ENCODE peak calls at places on chromosomes 3 and 15, in eight cellular contexts. B is kidney, P is AG09319, M is left ventricle myocardium inferior, C is psoas muscle, A is upper lobe of right lung, K is AG04449, R is cardiac fibroblast. S is an unnamed sample.

GRCh38 chr3:14141602-14142315 is 16.9 kb downstream of the TMEM43 start:
- DNase-seq in K (no peak), B (peak), C (no peak), A (no peak), P (no peak), R (no peak), M (peak), S (no peak)

GRCh38 chr3:33881181-33882064 is 83.0 kb downstream of the PDCD6IP start:
- DNase-seq in A (no peak), P (no peak), B (no peak), R (no peak), K (no peak), C (no peak), M (no peak), S (no peak)

GRCh38 chr3:106296111-106296510 is 427.3 kb upstream of the CBLB start:
- DNase-seq in C (no peak), K (no peak), P (no peak), A (no peak), R (no peak), M (no peak), B (no peak), S (no peak)

GRCh38 chr3:10466186-10466585 is 39.2 kb downstream of the ATP2B2 start:
- DNase-seq in P (no peak), C (no peak), K (no peak), M (no peak), A (no peak), B (no peak), R (no peak), S (peak)

GRCh38 chr3:114624047-114624445 is 330.2 kb downstream of the TIGIT start:
- DNase-seq in A (no peak), P (peak), R (peak), K (no peak), M (peak), B (peak), C (peak), S (peak)

GRCh38 chr3:156811092-156811862 is 14.9 kb upstream of the LEKR1 start:
- DNase-seq in A (no peak), K (no peak), M (no peak), R (no peak), P (peak), B (no peak), C (no peak), S (peak)

GRCh38 chr3:58204713-58205112 is 6.1 kb downstream of the DNASE1L3 start:
- DNase-seq in R (no peak), A (no peak), P (no peak), K (no peak), B (no peak), M (no peak), C (no peak), S (no peak)

GRCh38 chr15:74413350-74414080 is 20.2 kb downstream of the SEMA7A start:
- DNase-seq in R (no peak), C (no peak), K (no peak), M (no peak), B (no peak), A (no peak), P (no peak), S (no peak)

GRCh38 chr15:69060744-69061143 is 46.2 kb downstream of the NOX5 start:
- DNase-seq in A (no peak), K (no peak), C (no peak), R (no peak), P (no peak), B (no peak), M (no peak), S (no peak)

GRCh38 chr3:147383617-147384016 is 22.7 kb downstream of the ZIC4 start:
- DNase-seq in A (no peak), B (no peak), P (no peak), K (no peak), C (no peak), M (no peak), R (no peak), S (peak)

GRCh38 chr3:58581328-58582091 is 4.3 kb upstream of the FAM107A start:
- DNase-seq in B (no peak), P (no peak), K (no peak), M (no peak), R (peak), A (no peak), C (no peak), S (no peak)

GRCh38 chr15:25683415-25683814 is 179.7 kb downstream of the ATP10A start:
- DNase-seq in B (peak), A (no peak), K (no peak), R (no peak), M (no peak), P (no peak), C (no peak), S (no peak)

GRCh38 chr3:125245521-125245920 is 33.0 kb upstream of the SLC12A8 start:
- DNase-seq in M (no peak), K (no peak), C (no peak), R (no peak), A (no peak), P (no peak), B (no peak), S (no peak)

GRCh38 chr15:92809064-92809879 is 90.9 kb upstream of the CHD2 start:
- DNase-seq in B (peak), K (no peak), R (peak), C (peak), P (peak), M (peak), A (peak), S (peak)

GRCh38 chr3:193016437-193016887 is 98.8 kb upstream of the MB21D2 start:
- DNase-seq in A (peak), B (no peak), C (no peak), K (no peak), R (peak), P (no peak), M (peak), S (peak)

GRCh38 chr3:128469128-128469527 is 2.4 kb upstream of the DNAJB8 start:
- DNase-seq in M (no peak), R (no peak), C (no peak), B (no peak), A (no peak), P (no peak), K (no peak), S (no peak)

GRCh38 chr3:30977592-30977991 is 83.1 kb upstream of the GADL1 start:
- DNase-seq in P (no peak), A (no peak), K (no peak), B (no peak), C (no peak), R (no peak), M (no peak), S (no peak)

GRCh38 chr15:57339321-57339720 is 37.0 kb upstream of the CGNL1 start:
- DNase-seq in R (no peak), C (no peak), P (no peak), B (no peak), A (no peak), K (no peak), M (no peak), S (no peak)

GRCh38 chr3:141303481-141304223 is 64.7 kb upstream of the ZBTB38 start:
- DNase-seq in R (peak), A (no peak), C (no peak), M (no peak), P (peak), K (peak), B (no peak), S (peak)

GRCh38 chr15:40100133-40100946 is 8.3 kb downstream of the BMF start:
- DNase-seq in M (no peak), P (no peak), B (peak), R (no peak), A (peak), C (no peak), K (no peak), S (no peak)

DNA sequence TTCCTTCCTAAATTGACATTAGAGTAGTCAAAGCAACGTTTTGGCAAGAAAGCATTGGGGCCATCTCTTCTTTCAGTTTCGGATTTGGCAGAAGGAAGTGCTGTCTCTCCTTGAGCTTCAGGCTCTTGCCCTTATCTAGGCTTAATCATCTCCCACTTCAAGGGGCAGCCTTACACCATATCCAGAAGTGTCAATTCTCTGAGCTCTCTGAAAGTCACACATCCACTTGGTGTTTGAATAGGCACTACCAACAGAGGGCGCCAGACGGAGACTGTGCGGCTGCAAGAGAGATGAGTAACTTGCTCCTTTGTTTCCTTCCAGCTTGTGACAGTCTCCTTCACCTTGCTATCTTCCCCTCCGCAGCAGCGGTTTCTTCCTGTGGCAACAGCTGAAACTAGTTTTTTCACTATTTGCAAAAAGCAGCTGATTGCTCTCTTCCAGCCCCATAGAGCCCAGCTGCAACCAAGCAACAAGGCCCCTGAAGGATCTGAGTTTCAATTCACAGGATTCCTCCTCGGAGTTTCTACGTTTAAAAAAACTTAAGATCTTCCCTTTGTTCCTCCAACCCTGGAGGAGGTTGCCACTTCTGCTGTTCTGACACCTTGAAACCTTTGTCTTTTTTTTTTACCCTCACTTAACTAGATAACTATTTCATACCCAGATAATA is 147.0 kb upstream of the SLCO3A1 start:
- DNase-seq in R (peak), C (peak), K (no peak), A (peak), M (peak), B (no peak), P (peak), S (peak)
- TF ChIP-seq CTCF in R (peak), C (peak), K (peak), A (peak), M (peak), B (peak), P (peak), S (peak)

GRCh38 chr15:51121631-51122225 is 27.0 kb upstream of the TNFAIP8L3 start:
- DNase-seq in K (no peak), P (no peak), B (no peak), C (no peak), R (no peak), M (no peak), A (no peak), S (no peak)

GRCh38 chr15:51126842-51127241 is 32.1 kb upstream of the TNFAIP8L3 start:
- DNase-seq in B (no peak), C (no peak), P (no peak), R (no peak), A (no peak), K (no peak), M (no peak), S (no peak)

GRCh38 chr15:51117270-51117669 is 22.6 kb upstream of the TNFAIP8L3 start:
- DNase-seq in M (no peak), K (no peak), A (no peak), C (no peak), R (no peak), B (no peak), P (no peak), S (peak)

GRCh38 chr15:51119120-51119519 is 24.4 kb upstream of the TNFAIP8L3 start:
- DNase-seq in R (no peak), B (no peak), A (no peak), K (no peak), M (no peak), P (no peak), C (no peak), S (no peak)

GRCh38 chr15:51121118-51121517 is 26.4 kb upstream of the TNFAIP8L3 start:
- DNase-seq in B (no peak), C (no peak), P (peak), A (no peak), K (peak), R (peak), M (no peak), S (peak)
- TF ChIP-seq CTCF in B (no peak), C (no peak), P (no peak), A (no peak), K (peak), R (no peak), M (no peak), S (no peak)

GRCh38 chr3:188821998-188822397 is 349.8 kb upstream of the TPRG1 start:
- DNase-seq in R (no peak), A (no peak), K (no peak), P (no peak), B (no peak), C (no peak), M (no peak), S (no peak)
- TF ChIP-seq CTCF in R (no peak), A (no peak), K (no peak), P (no peak), B (no peak), C (no peak), M (no peak), S (no peak)

GRCh38 chr3:65402597-65402996 is 636.1 kb downstream of the MAGI1 start:
- DNase-seq in K (peak), B (no peak), A (no peak), P (peak), R (peak), C (peak), M (no peak), S (peak)
- TF ChIP-seq CTCF in K (no peak), B (no peak), A (no peak), P (no peak), R (no peak), C (no peak), M (no peak), S (no peak)

GRCh38 chr15:100905855-100906254 is 13.3 kb upstream of the LRRK1 start:
- DNase-seq in P (no peak), C (no peak), M (no peak), A (no peak), B (no peak), K (no peak), R (no peak), S (no peak)
- TF ChIP-seq CTCF in P (no peak), C (no peak), M (no peak), A (no peak), B (no peak), K (no peak), R (no peak), S (no peak)

GRCh38 chr15:66588537-66588936 is 22.7 kb upstream of the LCTL start:
- DNase-seq in P (no peak), B (peak), A (no peak), C (no peak), R (no peak), M (no peak), K (no peak), S (no peak)
- TF ChIP-seq CTCF in P (no peak), B (no peak), A (no peak), C (no peak), R (no peak), M (no peak), K (no peak), S (no peak)

GRCh38 chr3:183185696-183186095 is 23.2 kb upstream of the LAMP3 start:
- DNase-seq in P (peak), K (peak), A (no peak), B (no peak), M (no peak), C (no peak), R (peak), S (peak)

GRCh38 chr3:183193762-183194701 is 31.5 kb upstream of the LAMP3 start:
- DNase-seq in C (no peak), A (no peak), M (no peak), P (no peak), K (no peak), R (no peak), B (no peak), S (no peak)

GRCh38 chr3:183189641-183190040 is 27.1 kb upstream of the LAMP3 start:
- DNase-seq in R (peak), M (no peak), C (no peak), A (no peak), K (no peak), B (no peak), P (no peak), S (no peak)

GRCh38 chr3:183192650-183193300 is 30.2 kb upstream of the LAMP3 start:
- DNase-seq in K (no peak), B (no peak), M (no peak), A (no peak), C (no peak), P (no peak), R (no peak), S (no peak)

GRCh38 chr3:183188895-183189462 is 26.4 kb upstream of the LAMP3 start:
- DNase-seq in C (peak), R (peak), P (no peak), A (no peak), M (peak), K (no peak), B (no peak), S (peak)
- TF ChIP-seq CTCF in C (peak), R (peak), P (peak), A (peak), M (peak), K (peak), B (peak), S (no peak)

DNA sequence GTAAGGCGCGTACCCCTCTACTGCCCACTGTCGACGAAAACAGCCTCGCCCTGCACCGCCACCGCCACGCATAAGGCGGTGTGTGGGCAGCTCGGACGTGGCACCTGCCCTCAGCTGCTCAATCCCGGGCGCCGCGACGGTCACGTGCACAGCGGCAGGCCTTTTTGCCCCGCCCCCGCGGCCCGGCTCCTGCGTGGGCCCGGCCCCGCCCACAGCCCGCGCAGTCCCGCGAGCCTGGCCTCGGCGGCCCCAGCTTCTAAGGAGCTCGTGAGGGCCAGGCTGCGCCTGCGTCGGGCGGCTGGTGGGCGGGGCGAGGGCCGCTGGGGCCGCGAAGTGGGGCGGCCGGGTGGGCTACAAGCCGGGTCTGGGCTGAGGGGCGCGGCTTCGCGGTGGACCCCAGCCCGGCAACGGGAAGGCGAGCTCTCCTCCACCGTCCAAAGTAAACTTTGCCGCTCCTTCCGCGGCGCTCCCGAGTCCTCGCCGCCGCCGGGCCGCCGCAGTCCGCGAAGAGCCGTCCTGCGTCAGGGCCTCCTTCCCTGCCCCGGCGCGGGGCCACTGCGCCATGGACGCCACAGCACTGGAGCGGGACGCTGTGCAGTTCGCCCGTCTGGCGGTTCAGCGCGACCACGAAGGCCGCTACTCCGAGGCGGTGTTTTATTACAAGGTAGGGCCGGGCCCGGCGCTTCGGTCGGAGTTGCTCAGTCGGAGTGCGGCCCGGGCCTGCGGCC is at the start of gene CAPN7:
- DNase-seq in C (peak), M (peak), A (peak), P (peak), B (peak), K (peak), R (peak), S (peak)
- TF ChIP-seq CTCF in C (peak), M (peak), A (peak), P (peak), B (peak), K (peak), R (peak), S (no peak)

GRCh38 chr3:42526616-42527367 is 24.3 kb downstream of the VIPR1 start:
- DNase-seq in P (no peak), A (no peak), B (no peak), R (no peak), M (no peak), K (no peak), C (no peak), S (no peak)
- TF ChIP-seq CTCF in P (no peak), A (no peak), B (no peak), R (no peak), M (no peak), K (no peak), C (no peak), S (no peak)

S was measured in MCF 10A.